ENCODE peak calls at places on chromosomes 2 and 18, in ten cellular contexts. One of them, this sample, is unnamed.

GRCh38 chr2:238978507-238978906 is 130.6 kb downstream of the TWIST2 start:
- DNase-seq in endothelial cell: no peak
- DNase-seq in GM20000: no peak
- DNase-seq in MCF 10A: peak; percentile 20
- DNase-seq in HFFc6: no peak
- DNase-seq in GM12865: no peak
- DNase-seq in right atrium auricular region: no peak
- DNase-seq in AG04450: no peak
- DNase-seq in B cell: no peak
- DNase-seq in GM13977: no peak
- DNase-seq in this sample: no peak

GRCh38 chr2:112147382-112147781 is 9.2 kb downstream of the FBLN7 start:
- DNase-seq in endothelial cell: no peak
- DNase-seq in GM20000: peak; percentile 3
- DNase-seq in MCF 10A: no peak
- DNase-seq in HFFc6: no peak
- DNase-seq in GM12865: no peak
- DNase-seq in right atrium auricular region: peak; percentile 57
- DNase-seq in AG04450: no peak
- DNase-seq in B cell: no peak
- DNase-seq in GM13977: no peak
- DNase-seq in this sample: no peak

GRCh38 chr2:191064590-191064989 is 50.6 kb upstream of the STAT1 start:
- DNase-seq in endothelial cell: no peak
- DNase-seq in GM20000: no peak
- DNase-seq in MCF 10A: no peak
- DNase-seq in HFFc6: no peak
- DNase-seq in GM12865: no peak
- DNase-seq in right atrium auricular region: no peak
- DNase-seq in AG04450: no peak
- DNase-seq in B cell: no peak
- DNase-seq in GM13977: no peak
- DNase-seq in this sample: no peak

GRCh38 chr2:238523158-238524110 is 96.7 kb downstream of the ASB1 start:
- DNase-seq in endothelial cell: peak; percentile 22
- DNase-seq in GM20000: no peak
- DNase-seq in MCF 10A: no peak
- DNase-seq in HFFc6: peak; percentile 26
- DNase-seq in GM12865: no peak
- DNase-seq in right atrium auricular region: no peak
- DNase-seq in AG04450: peak; percentile 10
- DNase-seq in B cell: peak; percentile 25
- DNase-seq in GM13977: peak; percentile 4
- DNase-seq in this sample: peak; percentile 28

GRCh38 chr2:175253871-175254270 is 72.4 kb upstream of the ATP5MC3 start:
- DNase-seq in endothelial cell: no peak
- DNase-seq in GM20000: no peak
- DNase-seq in MCF 10A: no peak
- DNase-seq in HFFc6: no peak
- DNase-seq in GM12865: no peak
- DNase-seq in right atrium auricular region: no peak
- DNase-seq in AG04450: no peak
- DNase-seq in B cell: no peak
- DNase-seq in GM13977: no peak
- DNase-seq in this sample: no peak

GRCh38 chr2:165147201-165148045 is 56.4 kb downstream of the SCN3A start:
- DNase-seq in endothelial cell: no peak
- DNase-seq in GM20000: no peak
- DNase-seq in MCF 10A: no peak
- DNase-seq in HFFc6: no peak
- DNase-seq in GM12865: peak; percentile 18
- DNase-seq in right atrium auricular region: no peak
- DNase-seq in AG04450: no peak
- DNase-seq in B cell: no peak
- DNase-seq in GM13977: no peak
- DNase-seq in this sample: no peak

GRCh38 chr18:13280066-13280795 is 61.7 kb downstream of the LDLRAD4 start:
- DNase-seq in endothelial cell: peak; percentile 19
- DNase-seq in GM20000: no peak
- DNase-seq in MCF 10A: no peak
- DNase-seq in HFFc6: no peak
- DNase-seq in GM12865: no peak
- DNase-seq in right atrium auricular region: no peak
- DNase-seq in AG04450: no peak
- DNase-seq in B cell: no peak
- DNase-seq in GM13977: no peak
- DNase-seq in this sample: no peak

GRCh38 chr18:51803029-51803428 is 537.0 kb upstream of the DCC start:
- DNase-seq in endothelial cell: no peak
- DNase-seq in GM20000: no peak
- DNase-seq in MCF 10A: no peak
- DNase-seq in HFFc6: no peak
- DNase-seq in GM12865: no peak
- DNase-seq in right atrium auricular region: no peak
- DNase-seq in AG04450: no peak
- DNase-seq in B cell: no peak
- DNase-seq in GM13977: no peak
- DNase-seq in this sample: no peak

GRCh38 chr2:123908522-123908921 is 116.6 kb upstream of the CNTNAP5 start:
- DNase-seq in endothelial cell: no peak
- DNase-seq in GM20000: no peak
- DNase-seq in MCF 10A: no peak
- DNase-seq in HFFc6: no peak
- DNase-seq in GM12865: no peak
- DNase-seq in right atrium auricular region: no peak
- DNase-seq in AG04450: no peak
- DNase-seq in B cell: no peak
- DNase-seq in GM13977: no peak
- DNase-seq in this sample: no peak

GRCh38 chr2:227460079-227460485 is 11.9 kb upstream of the AGFG1 start:
- DNase-seq in endothelial cell: no peak
- DNase-seq in GM20000: peak; percentile 46
- DNase-seq in MCF 10A: peak; percentile 81
- DNase-seq in HFFc6: peak; percentile 68
- DNase-seq in GM12865: peak; percentile 83
- DNase-seq in right atrium auricular region: no peak
- DNase-seq in AG04450: no peak
- DNase-seq in B cell: peak; percentile 76
- DNase-seq in GM13977: peak; percentile 39
- DNase-seq in this sample: no peak

GRCh38 chr2:201261471-201261870 is 1.1 kb downstream of the CASP8 start:
- DNase-seq in endothelial cell: no peak
- DNase-seq in GM20000: no peak
- DNase-seq in MCF 10A: no peak
- DNase-seq in HFFc6: no peak
- DNase-seq in GM12865: peak; percentile 22
- DNase-seq in right atrium auricular region: no peak
- DNase-seq in AG04450: no peak
- DNase-seq in B cell: peak; percentile 56
- DNase-seq in GM13977: no peak
- DNase-seq in this sample: no peak

GRCh38 chr2:68643011-68643873 is at the start of gene PROKR1:
- DNase-seq in endothelial cell: peak; percentile 53
- DNase-seq in GM20000: no peak
- DNase-seq in MCF 10A: no peak
- DNase-seq in HFFc6: no peak
- DNase-seq in GM12865: no peak
- DNase-seq in right atrium auricular region: no peak
- DNase-seq in AG04450: no peak
- DNase-seq in B cell: no peak
- DNase-seq in GM13977: peak; percentile 29
- DNase-seq in this sample: peak; percentile 32

GRCh38 chr2:219344756-219345458 is 12.4 kb upstream of the RESP18 start:
- DNase-seq in endothelial cell: no peak
- DNase-seq in GM20000: no peak
- DNase-seq in MCF 10A: peak; percentile 13
- DNase-seq in HFFc6: no peak
- DNase-seq in GM12865: peak; percentile 9
- DNase-seq in right atrium auricular region: peak; percentile 70
- DNase-seq in AG04450: no peak
- DNase-seq in B cell: no peak
- DNase-seq in GM13977: no peak
- DNase-seq in this sample: no peak

GRCh38 chr18:49778826-49779465 is 34.4 kb downstream of the ACAA2 start:
- DNase-seq in endothelial cell: no peak
- DNase-seq in GM20000: no peak
- DNase-seq in MCF 10A: peak; percentile 67
- DNase-seq in HFFc6: no peak
- DNase-seq in GM12865: no peak
- DNase-seq in right atrium auricular region: no peak
- DNase-seq in AG04450: no peak
- DNase-seq in B cell: no peak
- DNase-seq in GM13977: no peak
- DNase-seq in this sample: no peak

GRCh38 chr2:501130-501529 is 176.1 kb downstream of the TMEM18 start:
- DNase-seq in endothelial cell: peak; percentile 27
- DNase-seq in GM20000: no peak
- DNase-seq in MCF 10A: no peak
- DNase-seq in HFFc6: no peak
- DNase-seq in GM12865: no peak
- DNase-seq in right atrium auricular region: no peak
- DNase-seq in AG04450: no peak
- DNase-seq in B cell: no peak
- DNase-seq in GM13977: no peak
- DNase-seq in this sample: peak; percentile 30

GRCh38 chr2:206004004-206004693 is 81.8 kb downstream of the INO80D start:
- DNase-seq in endothelial cell: peak; percentile 37
- DNase-seq in GM20000: no peak
- DNase-seq in MCF 10A: peak; percentile 42
- DNase-seq in HFFc6: peak; percentile 12
- DNase-seq in GM12865: peak; percentile 41
- DNase-seq in right atrium auricular region: no peak
- DNase-seq in AG04450: no peak
- DNase-seq in B cell: no peak
- DNase-seq in GM13977: no peak
- DNase-seq in this sample: no peak

DNA sequence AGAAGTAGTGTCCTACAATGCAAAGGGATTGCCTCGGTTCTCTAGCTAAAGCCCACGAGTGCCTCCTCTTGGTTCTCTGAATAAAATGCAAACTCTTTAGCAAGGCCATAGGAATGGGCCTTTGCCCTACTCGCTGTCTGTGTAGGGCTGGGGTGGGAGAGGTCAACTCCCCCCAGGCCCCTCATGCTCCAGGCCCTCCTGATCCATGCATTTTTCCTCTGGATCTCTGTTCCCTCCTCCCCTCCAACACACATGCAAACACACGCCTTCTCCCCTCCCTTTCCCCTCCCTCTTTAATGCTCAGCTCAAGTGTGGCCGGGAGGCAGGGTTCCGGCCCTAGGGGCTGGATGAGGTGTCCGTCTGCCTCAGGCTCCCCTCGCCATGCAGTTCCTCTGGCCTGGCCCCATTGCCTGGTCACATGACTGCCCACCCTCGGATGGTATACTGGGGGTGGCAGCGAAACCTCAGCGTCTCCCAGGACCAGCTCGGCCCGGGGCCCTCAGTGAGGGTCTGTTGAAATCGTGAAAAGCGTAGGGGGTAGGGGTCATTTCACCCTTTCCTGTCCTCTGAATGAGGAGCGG is 14.9 kb upstream of the KLF11 start:
- DNase-seq in endothelial cell: no peak
- DNase-seq in GM20000: no peak
- DNase-seq in MCF 10A: no peak
- DNase-seq in HFFc6: no peak
- DNase-seq in GM12865: peak; percentile 23
- DNase-seq in right atrium auricular region: no peak
- DNase-seq in AG04450: no peak
- DNase-seq in B cell: no peak
- DNase-seq in GM13977: no peak
- DNase-seq in this sample: no peak
- TF ChIP-seq CTCF in endothelial cell: no peak
- TF ChIP-seq CTCF in GM20000: peak; percentile 4
- TF ChIP-seq CTCF in MCF 10A: no peak
- TF ChIP-seq CTCF in HFFc6: no peak
- TF ChIP-seq CTCF in GM12865: peak; percentile 23
- TF ChIP-seq CTCF in right atrium auricular region: no peak
- TF ChIP-seq CTCF in AG04450: no peak
- TF ChIP-seq CTCF in B cell: no peak
- TF ChIP-seq CTCF in GM13977: peak; percentile 44
- TF ChIP-seq CTCF in this sample: no peak

GRCh38 chr2:214410918-214411554 is at the start of gene VWC2L:
- DNase-seq in endothelial cell: peak; percentile 89
- DNase-seq in GM20000: peak; percentile 26
- DNase-seq in MCF 10A: peak; percentile 83
- DNase-seq in HFFc6: peak; percentile 52
- DNase-seq in GM12865: peak; percentile 67
- DNase-seq in right atrium auricular region: peak; percentile 59
- DNase-seq in AG04450: peak; percentile 50
- DNase-seq in B cell: no peak
- DNase-seq in GM13977: peak; percentile 9
- DNase-seq in this sample: peak; percentile 89
- TF ChIP-seq CTCF in endothelial cell: no peak
- TF ChIP-seq CTCF in GM20000: no peak
- TF ChIP-seq CTCF in MCF 10A: no peak
- TF ChIP-seq CTCF in HFFc6: no peak
- TF ChIP-seq CTCF in GM12865: no peak
- TF ChIP-seq CTCF in right atrium auricular region: no peak
- TF ChIP-seq CTCF in AG04450: no peak
- TF ChIP-seq CTCF in B cell: no peak
- TF ChIP-seq CTCF in GM13977: no peak
- TF ChIP-seq CTCF in this sample: no peak

DNA sequence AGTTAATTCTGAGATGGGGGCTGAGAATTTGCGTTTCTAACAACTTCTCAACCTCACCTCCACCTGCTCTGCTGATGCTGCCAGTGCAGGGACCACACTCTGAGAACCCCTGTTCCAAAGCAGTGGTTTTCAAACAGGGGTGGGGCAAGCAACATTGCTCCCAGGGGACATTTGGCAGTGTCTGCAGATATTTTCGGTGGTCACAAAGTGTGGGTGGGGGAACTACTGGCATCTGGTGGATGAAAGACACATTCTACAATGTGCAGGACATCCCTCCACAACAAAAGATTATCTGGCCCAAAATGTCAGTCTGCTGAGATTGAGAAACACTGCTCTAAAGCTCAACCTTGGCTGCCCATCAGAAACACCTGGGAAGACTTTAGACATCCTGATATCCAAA is 188.7 kb upstream of the SATB2 start:
- DNase-seq in endothelial cell: no peak
- DNase-seq in GM20000: peak; percentile 43
- DNase-seq in MCF 10A: no peak
- DNase-seq in HFFc6: no peak
- DNase-seq in GM12865: peak; percentile 40
- DNase-seq in right atrium auricular region: no peak
- DNase-seq in AG04450: no peak
- DNase-seq in B cell: no peak
- DNase-seq in GM13977: peak; percentile 22
- DNase-seq in this sample: no peak
- TF ChIP-seq CTCF in endothelial cell: no peak
- TF ChIP-seq CTCF in GM20000: no peak
- TF ChIP-seq CTCF in MCF 10A: no peak
- TF ChIP-seq CTCF in HFFc6: no peak
- TF ChIP-seq CTCF in GM12865: no peak
- TF ChIP-seq CTCF in right atrium auricular region: no peak
- TF ChIP-seq CTCF in AG04450: no peak
- TF ChIP-seq CTCF in B cell: no peak
- TF ChIP-seq CTCF in GM13977: no peak
- TF ChIP-seq CTCF in this sample: no peak

DNA sequence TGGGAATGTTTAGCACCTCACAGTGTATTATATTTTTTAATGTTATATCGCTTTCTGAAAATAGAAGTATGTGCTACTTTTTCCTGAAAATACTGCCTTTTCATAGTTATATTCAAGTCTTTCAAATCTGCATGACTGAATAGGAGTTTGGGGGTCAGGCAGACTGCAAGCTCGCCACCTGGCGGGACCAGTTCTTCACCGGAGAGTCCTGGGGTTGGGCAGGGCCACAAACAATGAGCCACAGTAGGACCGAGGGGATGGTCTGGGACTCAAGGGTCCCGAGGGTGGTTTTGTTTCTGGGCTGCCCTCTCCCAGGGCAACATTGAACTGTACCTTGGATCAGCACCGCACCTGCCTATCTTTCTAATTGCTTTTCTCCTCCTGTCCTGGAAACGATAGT is 70.6 kb downstream of the VWA3B start:
- DNase-seq in endothelial cell: peak; percentile 26
- DNase-seq in GM20000: no peak
- DNase-seq in MCF 10A: no peak
- DNase-seq in HFFc6: no peak
- DNase-seq in GM12865: peak; percentile 32
- DNase-seq in right atrium auricular region: no peak
- DNase-seq in AG04450: no peak
- DNase-seq in B cell: peak; percentile 34
- DNase-seq in GM13977: no peak
- DNase-seq in this sample: no peak
- TF ChIP-seq CTCF in endothelial cell: no peak
- TF ChIP-seq CTCF in GM20000: no peak
- TF ChIP-seq CTCF in MCF 10A: no peak
- TF ChIP-seq CTCF in HFFc6: no peak
- TF ChIP-seq CTCF in GM12865: peak; percentile 25
- TF ChIP-seq CTCF in right atrium auricular region: no peak
- TF ChIP-seq CTCF in AG04450: no peak
- TF ChIP-seq CTCF in B cell: no peak
- TF ChIP-seq CTCF in GM13977: peak; percentile 22
- TF ChIP-seq CTCF in this sample: no peak